ENCODE peak calls at places on chromosome 17, in nine cellular contexts. S is CD4-positive, alpha-beta T cell; M is endothelial cell; P is WTC11; V is foreskin fibroblast; F is A549; D is lung; E is esophagus squamous epithelium; I is HCT116. O is an unnamed sample.

GRCh38 chr17:56976941-56977570 is 875 bp upstream of the SCPEP1 start:
- DNase-seq in V (no peak), S (no peak), I (no peak), M (no peak), E (no peak), F (no peak), P (no peak), D (no peak), O (no peak)

GRCh38 chr17:4818276-4818675 is 11.3 kb downstream of the PLD2 start:
- DNase-seq in M (no peak), F (no peak), S (no peak), D (no peak), P (peak), E (no peak), V (no peak), I (no peak), O (no peak)

GRCh38 chr17:78124081-78124835 is 4.3 kb downstream of the TMC6 start:
- DNase-seq in P (no peak), I (no peak), D (no peak), E (no peak), S (no peak), F (no peak), M (no peak), V (no peak), O (no peak)

GRCh38 chr17:18033442-18034099 is 5.4 kb downstream of the ATPAF2 start:
- DNase-seq in E (no peak), V (peak), S (no peak), M (peak), P (no peak), D (peak), F (peak), I (peak), O (peak)

GRCh38 chr17:45413498-45413923 is 19.2 kb downstream of the ARHGAP27 start:
- DNase-seq in V (no peak), P (no peak), S (no peak), F (no peak), I (no peak), M (no peak), E (no peak), D (no peak), O (no peak)

GRCh38 chr17:77542551-77543490 is 402.1 kb downstream of the SEC14L1 start:
- DNase-seq in D (peak), P (peak), E (peak), M (peak), F (peak), V (peak), I (peak), S (peak), O (peak)

GRCh38 chr17:29855686-29856085 is 74.3 kb downstream of the SSH2 start:
- DNase-seq in I (no peak), F (no peak), P (no peak), E (no peak), D (no peak), M (no peak), S (no peak), V (peak), O (no peak)

GRCh38 chr17:37194208-37194607 is 181.6 kb upstream of the C17orf78 start:
- DNase-seq in I (no peak), V (no peak), P (no peak), S (no peak), M (no peak), D (no peak), F (no peak), E (no peak), O (no peak)

GRCh38 chr17:49046912-49047311 is 49.7 kb downstream of the IGF2BP1 start:
- DNase-seq in V (no peak), P (no peak), I (no peak), D (no peak), E (no peak), F (no peak), M (no peak), S (no peak), O (no peak)

GRCh38 chr17:21419299-21420239 is 43.4 kb downstream of the KCNJ12 start:
- DNase-seq in F (no peak), P (peak), V (no peak), M (no peak), S (peak), D (no peak), E (no peak), I (no peak), O (no peak)

GRCh38 chr17:48241131-48241591 is 133.6 kb downstream of the SNX11 start:
- DNase-seq in P (no peak), V (peak), M (no peak), F (peak), D (peak), I (peak), E (no peak), S (no peak), O (peak)

GRCh38 chr17:77434136-77435114 is 293.7 kb downstream of the SEC14L1 start:
- DNase-seq in F (no peak), E (no peak), S (no peak), D (no peak), P (no peak), I (no peak), V (no peak), M (no peak), O (no peak)

GRCh38 chr17:69357701-69358100 is 30.8 kb upstream of the ABCA5 start:
- DNase-seq in F (no peak), S (no peak), E (no peak), M (no peak), V (no peak), I (no peak), P (no peak), D (no peak), O (no peak)

GRCh38 chr17:40069751-40070643 is 7.2 kb downstream of the THRA start:
- DNase-seq in P (no peak), F (peak), E (no peak), D (no peak), V (peak), I (no peak), M (no peak), S (peak), O (no peak)

GRCh38 chr17:74332017-74332650 is 6.1 kb downstream of the KIF19 start:
- DNase-seq in M (no peak), D (no peak), F (no peak), S (no peak), P (no peak), I (no peak), V (no peak), E (no peak), O (no peak)

GRCh38 chr17:79574656-79575055 is 36.2 kb downstream of the RBFOX3 start:
- DNase-seq in E (no peak), M (no peak), P (no peak), V (no peak), F (no peak), S (no peak), I (no peak), D (no peak), O (no peak)

GRCh38 chr17:4543557-4544026 is 11.6 kb downstream of the MYBBP1A start:
- DNase-seq in P (no peak), D (no peak), S (no peak), F (no peak), M (peak), E (no peak), V (no peak), I (no peak), O (no peak)

GRCh38 chr17:79272666-79273219 is 198.1 kb downstream of the ENGASE start:
- DNase-seq in E (no peak), F (peak), P (no peak), D (no peak), M (no peak), I (peak), S (no peak), V (peak), O (no peak)

GRCh38 chr17:47895254-47895855 is 681 bp upstream of the SP2 start:
- DNase-seq in I (no peak), V (peak), S (peak), E (no peak), D (peak), P (no peak), M (no peak), F (peak), O (no peak)

GRCh38 chr17:40218006-40218739 is 931 bp upstream of the WIPF2 start:
- DNase-seq in S (no peak), M (no peak), E (no peak), D (no peak), F (no peak), I (no peak), V (no peak), P (no peak), O (no peak)

GRCh38 chr17:20998571-20999043 is 44.2 kb downstream of the USP22 start:
- DNase-seq in S (no peak), E (no peak), P (no peak), M (no peak), I (no peak), F (no peak), V (peak), D (no peak), O (no peak)

GRCh38 chr17:57522436-57523005 is 222.6 kb downstream of the CCDC182 start:
- DNase-seq in F (no peak), E (no peak), V (no peak), P (no peak), D (no peak), I (no peak), S (no peak), M (no peak), O (no peak)

GRCh38 chr17:58513913-58514794 is at the start of gene MTMR4:
- DNase-seq in F (peak), S (peak), I (peak), V (peak), P (peak), M (peak), E (no peak), D (peak), O (no peak)

GRCh38 chr17:17235212-17236174 is 1.5 kb downstream of the FLCN start:
- DNase-seq in V (peak), E (no peak), D (peak), M (no peak), F (no peak), P (no peak), I (no peak), S (no peak), O (no peak)

GRCh38 chr17:17387017-17387416 is 83.8 kb downstream of the NT5M start:
- DNase-seq in F (no peak), S (no peak), M (no peak), V (no peak), E (no peak), I (peak), P (no peak), D (no peak), O (no peak)

GRCh38 chr17:29710891-29711418 is 88.2 kb upstream of the CORO6 start:
- DNase-seq in P (no peak), I (no peak), F (no peak), M (no peak), S (no peak), V (peak), D (no peak), E (no peak), O (no peak)

GRCh38 chr17:56819431-56820145 is 14.1 kb downstream of the C17orf67 start:
- DNase-seq in V (peak), S (peak), M (peak), I (peak), E (no peak), F (peak), P (peak), D (peak), O (no peak)

GRCh38 chr17:79966681-79967080 is 69.0 kb downstream of the TBC1D16 start:
- DNase-seq in V (no peak), E (no peak), S (no peak), I (no peak), F (no peak), M (no peak), D (no peak), P (no peak), O (no peak)

GRCh38 chr17:69809331-69809730 is 265.7 kb upstream of the KCNJ16 start:
- DNase-seq in M (no peak), S (no peak), P (no peak), V (peak), D (no peak), F (no peak), I (no peak), E (no peak), O (no peak)

GRCh38 chr17:58970966-58971575 is 135.6 kb downstream of the TRIM37 start:
- DNase-seq in E (no peak), F (no peak), M (no peak), P (no peak), I (no peak), D (no peak), V (peak), S (no peak), O (no peak)

GRCh38 chr17:7233701-7234099 is 617 bp downstream of the DVL2 start:
- DNase-seq in M (no peak), I (no peak), D (no peak), S (no peak), F (no peak), P (no peak), E (no peak), V (no peak), O (no peak)

GRCh38 chr17:28473542-28473941 is at the start of gene SLC13A2:
- DNase-seq in S (no peak), P (peak), D (no peak), M (no peak), F (no peak), E (no peak), I (no peak), V (no peak), O (no peak)

GRCh38 chr17:11461993-11462548 is 136.2 kb upstream of the DNAH9 start:
- DNase-seq in P (no peak), E (no peak), V (no peak), S (no peak), M (no peak), D (no peak), F (no peak), I (no peak), O (no peak)

GRCh38 chr17:41302981-41303380 is 330 bp upstream of the KRTAP29-1 start:
- DNase-seq in P (no peak), V (no peak), I (no peak), M (no peak), D (no peak), S (no peak), E (no peak), F (no peak), O (no peak)

GRCh38 chr17:27496501-27496943 is 40.3 kb downstream of the KSR1 start:
- DNase-seq in F (peak), S (no peak), P (no peak), I (no peak), E (no peak), M (no peak), D (peak), V (no peak), O (no peak)

GRCh38 chr17:38742431-38743308 is 5.5 kb downstream of the PCGF2 start:
- DNase-seq in P (no peak), E (no peak), D (peak), V (peak), I (no peak), M (no peak), S (no peak), F (no peak), O (peak)

GRCh38 chr17:79936661-79937434 is 97.6 kb upstream of the CBX4 start:
- DNase-seq in V (no peak), E (no peak), I (no peak), D (no peak), M (no peak), F (no peak), S (no peak), P (no peak), O (no peak)

GRCh38 chr17:7873051-7873450 is 15.2 kb downstream of the CYB5D1 start:
- DNase-seq in P (no peak), I (no peak), F (no peak), M (no peak), D (no peak), S (no peak), V (no peak), E (no peak), O (no peak)

GRCh38 chr17:73347355-73347754 is 35.6 kb upstream of the CDC42EP4 start:
- DNase-seq in P (no peak), F (no peak), M (no peak), E (no peak), I (no peak), S (no peak), D (no peak), V (peak), O (no peak)

GRCh38 chr17:68580236-68580903 is 20.8 kb downstream of the FAM20A start:
- DNase-seq in V (peak), F (no peak), I (no peak), M (no peak), S (no peak), P (no peak), D (peak), E (no peak), O (peak)

GRCh38 chr17:9887521-9887920 is 17.6 kb downstream of the RCVRN start:
- DNase-seq in F (peak), M (no peak), S (no peak), E (no peak), I (no peak), P (no peak), V (no peak), D (no peak), O (no peak)
- TF ChIP-seq CTCF in F (no peak), M (no peak), S (no peak), E (no peak), I (no peak), P (no peak), V (no peak), D (no peak), O (no peak)

GRCh38 chr17:3260600-3260999 is 37.6 kb downstream of the OR3A1 start:
- DNase-seq in F (no peak), P (no peak), S (no peak), D (no peak), E (no peak), I (no peak), V (no peak), M (no peak), O (no peak)

GRCh38 chr17:3256575-3256974 is 41.6 kb downstream of the OR3A1 start:
- DNase-seq in P (no peak), V (no peak), F (no peak), E (no peak), D (no peak), M (no peak), S (no peak), I (no peak), O (no peak)

GRCh38 chr17:3260163-3260562 is 38.0 kb downstream of the OR3A1 start:
- DNase-seq in S (no peak), F (no peak), I (no peak), D (no peak), P (no peak), V (no peak), M (no peak), E (no peak), O (no peak)
- TF ChIP-seq CTCF in S (no peak), F (no peak), I (no peak), D (no peak), P (no peak), V (no peak), M (no peak), E (no peak), O (no peak)

GRCh38 chr17:64234961-64235360 is 28.1 kb downstream of the TEX2 start:
- DNase-seq in P (no peak), I (no peak), M (no peak), F (no peak), D (no peak), V (no peak), E (no peak), S (no peak), O (no peak)

GRCh38 chr17:64240261-64240740 is 22.8 kb downstream of the TEX2 start:
- DNase-seq in F (no peak), D (no peak), S (no peak), M (no peak), V (no peak), I (no peak), E (no peak), P (no peak), O (no peak)

GRCh38 chr17:64232466-64233262 is 30.4 kb downstream of the TEX2 start:
- DNase-seq in F (no peak), S (no peak), D (no peak), V (peak), E (no peak), P (no peak), M (no peak), I (no peak), O (no peak)

GRCh38 chr17:64240741-64241347 is 22.2 kb downstream of the TEX2 start:
- DNase-seq in F (no peak), D (peak), M (no peak), E (no peak), I (no peak), S (no peak), P (no peak), V (peak), O (peak)

GRCh38 chr17:64236827-64237403 is 26.1 kb downstream of the TEX2 start:
- DNase-seq in F (peak), V (peak), D (no peak), P (no peak), S (no peak), I (peak), E (no peak), M (peak), O (no peak)
- TF ChIP-seq CTCF in F (no peak), V (no peak), D (no peak), P (no peak), S (no peak), I (peak), E (peak), M (peak), O (no peak)

GRCh38 chr17:34979650-34980352 is 511 bp upstream of the LIG3 start:
- DNase-seq in I (no peak), P (no peak), D (no peak), F (no peak), E (no peak), V (peak), M (no peak), S (no peak), O (no peak)

GRCh38 chr17:34979153-34979552 is 1.2 kb upstream of the LIG3 start:
- DNase-seq in E (no peak), M (no peak), V (no peak), S (no peak), F (no peak), I (no peak), D (no peak), P (no peak), O (no peak)

GRCh38 chr17:34981538-34982241 is 1.4 kb downstream of the LIG3 start:
- DNase-seq in D (no peak), F (no peak), V (peak), P (no peak), M (no peak), E (no peak), S (no peak), I (no peak), O (no peak)

GRCh38 chr17:34980353-34980680 is at the start of gene LIG3:
- DNase-seq in F (peak), I (peak), V (peak), S (peak), E (peak), D (peak), M (peak), P (peak), O (peak)

DNA sequence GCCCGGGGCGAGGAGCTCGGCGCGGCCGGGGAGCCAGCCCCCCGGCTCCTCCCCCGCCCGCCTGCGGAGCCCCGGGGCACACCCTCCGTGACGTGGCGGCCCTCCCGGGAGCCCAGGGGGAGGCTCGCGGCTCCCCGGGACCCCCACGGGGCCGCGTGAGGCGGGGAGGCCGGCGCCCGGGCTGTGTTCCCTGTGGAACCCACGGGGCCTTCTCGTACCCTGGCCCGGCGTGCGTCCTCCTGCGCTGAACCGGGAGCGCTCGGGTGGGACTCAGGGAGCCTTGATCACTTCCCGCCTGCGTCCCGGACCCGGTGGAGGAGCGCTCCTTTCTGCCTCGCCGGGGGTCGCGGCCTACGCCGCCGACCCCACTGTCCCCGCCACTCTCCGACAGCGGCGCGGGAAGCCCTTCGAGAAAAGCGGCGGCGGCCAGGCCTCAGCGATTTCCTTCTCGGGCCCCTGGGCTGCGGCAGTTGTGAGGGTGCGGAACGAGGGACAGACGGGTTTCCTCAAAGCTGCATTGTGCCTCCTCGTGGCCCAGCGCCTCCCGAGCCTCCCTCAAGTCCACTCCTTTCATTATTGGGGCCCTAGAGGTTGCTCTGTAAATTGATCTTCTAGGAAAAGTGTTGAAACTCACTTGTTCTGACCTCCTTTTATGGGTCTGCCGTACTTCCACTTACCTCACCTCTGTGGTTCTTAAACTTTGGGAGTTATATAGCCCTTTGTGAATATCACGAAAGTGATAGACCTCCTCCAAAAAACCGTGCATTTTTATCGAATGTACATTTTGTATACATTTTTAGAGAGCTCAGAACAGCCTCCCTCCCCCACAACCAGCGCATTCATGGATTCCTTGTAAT is 597 bp downstream of the LIG3 start:
- DNase-seq in E (peak), M (peak), P (peak), I (peak), D (peak), F (peak), S (peak), V (peak), O (peak)
- TF ChIP-seq CTCF in E (peak), M (peak), P (no peak), I (peak), D (peak), F (peak), S (peak), V (peak), O (peak)

GRCh38 chr17:51259574-51260236 is at the start of gene MBTD1:
- DNase-seq in F (peak), I (peak), V (peak), E (peak), D (peak), M (peak), S (peak), P (peak), O (peak)
- TF ChIP-seq CTCF in F (no peak), I (no peak), V (no peak), E (no peak), D (no peak), M (no peak), S (no peak), P (no peak), O (no peak)

GRCh38 chr17:9270921-9271320 is 249.6 kb downstream of the NTN1 start:
- DNase-seq in D (no peak), E (no peak), M (no peak), F (no peak), S (no peak), V (no peak), P (no peak), I (no peak), O (no peak)

GRCh38 chr17:9271989-9272388 is 250.7 kb downstream of the NTN1 start:
- DNase-seq in F (no peak), M (no peak), E (no peak), I (no peak), D (no peak), V (no peak), S (no peak), P (no peak), O (no peak)

GRCh38 chr17:9273334-9274118 is 252.2 kb downstream of the NTN1 start:
- DNase-seq in S (no peak), V (peak), I (no peak), D (no peak), E (no peak), F (no peak), P (no peak), M (no peak), O (peak)

GRCh38 chr17:9274119-9274445 is 252.8 kb downstream of the NTN1 start:
- DNase-seq in I (no peak), M (no peak), F (no peak), P (no peak), D (no peak), S (no peak), E (no peak), V (no peak), O (no peak)

GRCh38 chr17:9272506-9272905 is 251.2 kb downstream of the NTN1 start:
- DNase-seq in D (no peak), F (no peak), M (no peak), I (no peak), P (no peak), E (no peak), S (no peak), V (peak), O (no peak)
- TF ChIP-seq CTCF in D (no peak), F (no peak), M (no peak), I (no peak), P (no peak), E (no peak), S (no peak), V (no peak), O (no peak)

O was measured in AG09319.